ENCODE peak calls at places on chromosomes 3 and 15, in four cellular contexts. Y, E, Z and W are unnamed samples. For H3K4me1, the result is how much of the 10 kb centered on the place peaks cover.

GRCh38 chr15:81752974-81753373 is 292.8 kb downstream of the MEX3B start:
- DNase-seq in Z (no peak), Y (no peak), E (no peak), W (no peak)

GRCh38 chr3:77412591-77412990 is 372.7 kb downstream of the ROBO2 start:
- DNase-seq in Z (no peak), E (no peak), Y (no peak), W (no peak)

GRCh38 chr3:101484805-101485620 is 28.0 kb downstream of the SENP7 start:
- DNase-seq in Z (no peak), Y (no peak), E (peak), W (no peak)

GRCh38 chr3:142028174-142028833 is 121.0 kb downstream of the TFDP2 start:
- DNase-seq in E (peak), Z (peak), Y (peak), W (no peak)

GRCh38 chr3:178289544-178290160 is 246.6 kb upstream of the KCNMB2 start:
- DNase-seq in E (no peak), Z (peak), Y (no peak), W (no peak)

GRCh38 chr15:69643476-69643875 is 190.9 kb downstream of the RPLP1 start:
- DNase-seq in Y (no peak), E (no peak), Z (no peak), W (no peak)

GRCh38 chr3:178514411-178514800 is 21.8 kb upstream of the KCNMB2 start:
- DNase-seq in Y (no peak), E (no peak), Z (no peak), W (no peak)

GRCh38 chr3:185316740-185317407 is 46.1 kb upstream of the MAP3K13 start:
- DNase-seq in E (peak), Z (no peak), Y (no peak), W (no peak)

GRCh38 chr3:132267594-132267993 is 49.6 kb upstream of the ACP3 start:
- DNase-seq in Z (no peak), Y (no peak), E (no peak), W (no peak)

GRCh38 chr3:148657470-148657869 is 40.2 kb upstream of the AGTR1 start:
- DNase-seq in Z (no peak), Y (no peak), E (no peak), W (no peak)

GRCh38 chr3:115915061-115915460 is 291.8 kb downstream of the GAP43 start:
- DNase-seq in Y (no peak), Z (no peak), E (no peak), W (no peak)

GRCh38 chr3:132038198-132038825 is 3.5 kb upstream of the CPNE4 start:
- DNase-seq in E (peak), Y (no peak), Z (no peak), W (no peak)

GRCh38 chr3:144148356-144148755 is 176.7 kb downstream of the DIPK2A start:
- DNase-seq in Z (no peak), Y (no peak), E (no peak), W (no peak)

GRCh38 chr15:63601727-63602185 is 4.6 kb downstream of the FBXL22 start:
- DNase-seq in E (no peak), Y (peak), Z (no peak), W (no peak)

GRCh38 chr3:194138098-194138474 is 2.1 kb downstream of the HES1 start:
- DNase-seq in Z (peak), Y (no peak), E (peak), W (no peak)

GRCh38 chr3:194136519-194137313 is 768 bp downstream of the HES1 start:
- DNase-seq in Y (peak), Z (peak), E (peak), W (peak)

GRCh38 chr3:194138732-194139084 is 2.8 kb downstream of the HES1 start:
- DNase-seq in Y (no peak), Z (no peak), E (peak), W (no peak)

GRCh38 chr3:194135806-194136518 is at the start of gene HES1:
- DNase-seq in Z (peak), Y (peak), E (peak), W (peak)

DNA sequence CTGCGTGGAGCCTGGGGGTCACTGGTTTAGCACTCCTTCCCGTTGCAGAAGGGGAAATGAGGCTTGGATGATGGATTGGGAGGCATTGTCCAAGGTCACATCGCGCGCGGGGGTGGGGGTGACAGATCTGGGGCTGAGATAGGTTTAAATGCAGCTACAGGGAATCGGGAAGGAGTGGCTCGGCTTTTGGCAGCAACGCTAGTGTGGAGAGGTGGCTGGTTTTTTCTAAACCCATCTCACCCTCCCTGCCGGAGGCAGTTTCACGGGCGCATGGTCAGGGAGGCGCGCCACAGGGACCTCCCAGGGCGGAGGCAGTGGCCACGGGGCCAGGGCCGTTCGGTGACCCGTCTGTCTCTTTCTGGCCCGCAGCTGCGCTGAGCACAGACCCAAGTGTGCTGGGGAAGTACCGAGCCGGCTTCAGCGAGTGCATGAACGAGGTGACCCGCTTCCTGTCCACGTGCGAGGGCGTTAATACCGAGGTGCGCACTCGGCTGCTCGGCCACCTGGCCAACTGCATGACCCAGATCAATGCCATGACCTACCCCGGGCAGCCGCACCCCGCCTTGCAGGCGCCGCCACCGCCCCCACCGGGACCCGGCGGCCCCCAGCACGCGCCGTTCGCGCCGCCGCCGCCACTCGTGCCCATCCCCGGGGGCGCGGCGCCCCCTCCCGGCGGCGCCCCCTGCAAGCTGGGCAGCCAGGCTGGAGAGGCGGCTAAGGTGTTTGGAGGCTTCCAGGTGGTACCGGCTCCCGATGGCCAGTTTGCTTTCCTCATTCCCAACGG is 1.6 kb downstream of the HES1 start:
- DNase-seq in Y (peak), Z (peak), E (peak), W (peak)
- TF ChIP-seq CTCF in Y (peak), Z (no peak), E (peak), W (peak)

GRCh38 chr15:75050283-75050682 is 26.9 kb downstream of the PPCDC start:
- DNase-seq in E (no peak), Z (no peak), Y (no peak), W (no peak)
- H3K4me1 ChIP-seq in E (under half), Z (under half), Y (under half), W (half or more)

GRCh38 chr15:40873625-40874561 is at the start of gene RHOV:
- DNase-seq in Z (no peak), E (peak), Y (peak), W (no peak)
- TF ChIP-seq CTCF in Z (no peak), E (no peak), Y (peak), W (no peak)

DNA sequence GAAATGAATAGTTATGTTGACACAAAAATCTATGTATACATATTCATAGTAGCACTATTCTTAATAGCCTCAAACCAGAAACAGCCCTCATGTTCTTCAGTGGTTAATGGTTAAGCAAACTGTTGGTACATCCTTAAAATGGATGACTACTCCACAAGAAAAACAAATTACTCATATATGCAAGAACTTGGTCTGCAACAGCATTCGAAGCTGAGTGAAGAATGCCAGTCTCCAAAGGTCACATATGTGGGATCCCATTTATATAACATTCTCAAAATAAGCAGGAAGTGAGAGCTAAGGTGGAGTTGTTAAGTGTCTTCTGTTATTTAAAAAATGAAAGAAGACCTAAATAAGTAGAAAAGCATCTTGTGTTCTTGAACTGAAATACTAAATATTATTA is 365.7 kb downstream of the GABRG3 start:
- DNase-seq in E (peak), Z (no peak), Y (no peak), W (no peak)
- H3K4me1 ChIP-seq in E (under half), Z (under half), Y (under half), W (under half)